ENCODE peak calls at places on chromosome 17, in seven cellular contexts. H is astrocyte of the spinal cord, W is H7, N is NCI-H774, K is fibroblast of mammary gland, L is dorsolateral prefrontal cortex, R is fibroblast of pulmonary artery. Y is an unnamed sample.

GRCh38 chr17:28524476-28525415 is 18.6 kb downstream of the FOXN1 start:
- DNase-seq in H (peak), W (no peak), N (no peak), K (peak), L (no peak), R (peak), Y (peak)

GRCh38 chr17:75155191-75155601 is 884 bp upstream of the JPT1 start:
- DNase-seq in H (no peak), W (peak), N (no peak), K (no peak), L (no peak), R (no peak), Y (no peak)

GRCh38 chr17:28871056-28871579 is 16.3 kb downstream of the ERAL1 start:
- DNase-seq in H (no peak), W (no peak), N (no peak), K (no peak), L (no peak), R (no peak), Y (no peak)

GRCh38 chr17:74325376-74325742 is 667 bp upstream of the KIF19 start:
- DNase-seq in H (no peak), W (peak), N (no peak), K (no peak), L (no peak), R (no peak), Y (no peak)

GRCh38 chr17:65389956-65390355 is 171.5 kb downstream of the AXIN2 start:
- DNase-seq in H (peak), W (no peak), N (no peak), K (peak), L (no peak), R (peak), Y (peak)

GRCh38 chr17:40915721-40916256 is 21.7 kb downstream of the KRT23 start:
- DNase-seq in H (peak), W (no peak), N (no peak), K (peak), L (no peak), R (peak), Y (no peak)

GRCh38 chr17:34420900-34421299 is 57.9 kb upstream of the CCL1 start:
- DNase-seq in H (no peak), W (no peak), N (no peak), K (no peak), L (no peak), R (no peak), Y (no peak)

GRCh38 chr17:46167826-46168569 is 25.2 kb downstream of the KANSL1 start:
- DNase-seq in H (peak), W (no peak), N (no peak), K (peak), L (no peak), R (peak), Y (peak)

GRCh38 chr17:58189436-58190146 is 2.9 kb upstream of the EPX start:
- DNase-seq in H (peak), W (no peak), N (no peak), K (peak), L (no peak), R (peak), Y (peak)

GRCh38 chr17:27376637-27377547 is 79.4 kb upstream of the KSR1 start:
- DNase-seq in H (peak), W (no peak), N (no peak), K (peak), L (no peak), R (no peak), Y (peak)

GRCh38 chr17:18141210-18141803 is 32.8 kb downstream of the MYO15A start:
- DNase-seq in H (peak), W (peak), N (no peak), K (peak), L (no peak), R (peak), Y (peak)

GRCh38 chr17:49851387-49852291 is 3.8 kb upstream of the TAC4 start:
- DNase-seq in H (peak), W (peak), N (no peak), K (peak), L (peak), R (peak), Y (no peak)

GRCh38 chr17:75032896-75033294 is 13.9 kb downstream of the ATP5PD start:
- DNase-seq in H (peak), W (no peak), N (no peak), K (peak), L (no peak), R (peak), Y (no peak)

GRCh38 chr17:58193641-58194259 is 1.2 kb downstream of the EPX start:
- DNase-seq in H (no peak), W (peak), N (no peak), K (no peak), L (no peak), R (no peak), Y (no peak)

GRCh38 chr17:35752945-35753764 is at the start of gene GAS2L2:
- DNase-seq in H (no peak), W (peak), N (no peak), K (no peak), L (no peak), R (no peak), Y (no peak)

GRCh38 chr17:81515530-81516041 is 3.0 kb upstream of the ACTG1 start:
- DNase-seq in H (no peak), W (peak), N (no peak), K (no peak), L (no peak), R (no peak), Y (no peak)

GRCh38 chr17:48505788-48506187 is 25.0 kb downstream of the HOXB1 start:
- DNase-seq in H (peak), W (no peak), N (peak), K (peak), L (no peak), R (peak), Y (peak)

GRCh38 chr17:17167986-17168385 is 38.1 kb downstream of the PLD6 start:
- DNase-seq in H (no peak), W (peak), N (no peak), K (no peak), L (no peak), R (no peak), Y (no peak)

GRCh38 chr17:6559753-6560215 is 3.4 kb upstream of the PITPNM3 start:
- DNase-seq in H (no peak), W (no peak), N (no peak), K (no peak), L (no peak), R (no peak), Y (no peak)

GRCh38 chr17:70797166-70797565 is 627.8 kb downstream of the KCNJ2 start:
- DNase-seq in H (no peak), W (no peak), N (no peak), K (no peak), L (no peak), R (peak), Y (no peak)

GRCh38 chr17:47223007-47223406 is 13.9 kb downstream of the MYL4 start:
- DNase-seq in H (no peak), W (no peak), N (no peak), K (peak), L (no peak), R (no peak), Y (no peak)

GRCh38 chr17:43398724-43399595 is at the start of gene ARL4D:
- DNase-seq in H (peak), W (peak), N (peak), K (peak), L (peak), R (peak), Y (no peak)

GRCh38 chr17:75238684-75239191 is 22.7 kb downstream of the GGA3 start:
- DNase-seq in H (peak), W (peak), N (peak), K (peak), L (no peak), R (peak), Y (no peak)

GRCh38 chr17:83125515-83126274 is 46.3 kb downstream of the METRNL start:
- DNase-seq in H (no peak), W (peak), N (no peak), K (peak), L (no peak), R (no peak), Y (no peak)

GRCh38 chr17:76529643-76530488 is 7.6 kb downstream of the CYGB start:
- DNase-seq in H (peak), W (peak), N (no peak), K (peak), L (no peak), R (peak), Y (no peak)

GRCh38 chr17:2841606-2842005 is 45.4 kb downstream of the RAP1GAP2 start:
- DNase-seq in H (no peak), W (peak), N (no peak), K (peak), L (no peak), R (peak), Y (no peak)

GRCh38 chr17:77476920-77477805 is 336.4 kb downstream of the SEC14L1 start:
- DNase-seq in H (peak), W (no peak), N (no peak), K (peak), L (no peak), R (peak), Y (peak)

GRCh38 chr17:27811961-27812360 is 11.6 kb upstream of the NOS2 start:
- DNase-seq in H (no peak), W (no peak), N (no peak), K (no peak), L (no peak), R (no peak), Y (no peak)

GRCh38 chr17:29591737-29592624 is 951 bp upstream of the ANKRD13B start:
- DNase-seq in H (peak), W (peak), N (peak), K (peak), L (peak), R (peak), Y (no peak)

GRCh38 chr17:561118-561517 is 153.5 kb downstream of the VPS53 start:
- DNase-seq in H (peak), W (no peak), N (no peak), K (peak), L (no peak), R (peak), Y (no peak)

GRCh38 chr17:5588584-5588983 is 4.3 kb upstream of the NLRP1 start:
- DNase-seq in H (no peak), W (no peak), N (no peak), K (no peak), L (no peak), R (no peak), Y (no peak)

GRCh38 chr17:80036715-80037477 is 454 bp downstream of the CCDC40 start:
- DNase-seq in H (peak), W (peak), N (peak), K (no peak), L (no peak), R (peak), Y (no peak)

GRCh38 chr17:79786930-79787643 is 9.1 kb downstream of the CBX2 start:
- DNase-seq in H (no peak), W (peak), N (no peak), K (no peak), L (no peak), R (no peak), Y (no peak)

GRCh38 chr17:74631468-74632195 is 8.1 kb upstream of the CD300E start:
- DNase-seq in H (no peak), W (peak), N (no peak), K (peak), L (no peak), R (peak), Y (peak)

GRCh38 chr17:3472137-3472536 is 518 bp upstream of the SPATA22 start:
- DNase-seq in H (no peak), W (peak), N (no peak), K (no peak), L (no peak), R (no peak), Y (no peak)

GRCh38 chr17:50479522-50480141 is 972 bp downstream of the RSAD1 start:
- DNase-seq in H (peak), W (peak), N (peak), K (peak), L (no peak), R (peak), Y (peak)